ENCODE peak calls at places on chromosomes 13 and 19, in four cellular contexts. One of them, this sample, is unnamed.
A peak's percentile ranks its signal among the peaks of the same experiment; 100 is the strongest.

GRCh38 chr13:24217601-24218281 is 57.2 kb downstream of the SPATA13 start:
- DNase-seq in PC-3: peak; percentile 59
- DNase-seq in neural progenitor cell: no peak
- DNase-seq in GM23248: peak; percentile 28
- DNase-seq in this sample: peak; percentile 46

GRCh38 chr13:21326155-21327030 is 132.7 kb downstream of the ZDHHC20 start:
- DNase-seq in PC-3: no peak
- DNase-seq in neural progenitor cell: peak; percentile 88
- DNase-seq in GM23248: peak; percentile 88
- DNase-seq in this sample: peak; percentile 52

GRCh38 chr19:27794444-27795042 is 1418.4 kb downstream of the UQCRFS1 start:
- DNase-seq in PC-3: peak; percentile 6
- DNase-seq in neural progenitor cell: peak; percentile 67
- DNase-seq in GM23248: peak; percentile 79
- DNase-seq in this sample: peak; percentile 81

GRCh38 chr19:16608290-16608704 is 19.7 kb downstream of the MED26 start:
- DNase-seq in PC-3: peak; percentile 61
- DNase-seq in neural progenitor cell: no peak
- DNase-seq in GM23248: peak; percentile 94
- DNase-seq in this sample: no peak

GRCh38 chr13:110326263-110326904 is 19.3 kb downstream of the COL4A2 start:
- DNase-seq in PC-3: no peak
- DNase-seq in neural progenitor cell: no peak
- DNase-seq in GM23248: peak; percentile 38
- DNase-seq in this sample: no peak

GRCh38 chr13:20711301-20712044 is 8.0 kb downstream of the IL17D start:
- DNase-seq in PC-3: no peak
- DNase-seq in neural progenitor cell: peak; percentile 80
- DNase-seq in GM23248: peak; percentile 53
- DNase-seq in this sample: peak; percentile 88

GRCh38 chr13:99626461-99627082 is 125.3 kb downstream of the TM9SF2 start:
- DNase-seq in PC-3: peak; percentile 68
- DNase-seq in neural progenitor cell: peak; percentile 18
- DNase-seq in GM23248: peak; percentile 87
- DNase-seq in this sample: no peak

GRCh38 chr13:109699628-109700071 is 86.7 kb downstream of the IRS2 start:
- DNase-seq in PC-3: no peak
- DNase-seq in neural progenitor cell: peak; percentile 22
- DNase-seq in GM23248: peak; percentile 3
- DNase-seq in this sample: peak; percentile 56

GRCh38 chr13:47611664-47612288 is 389.3 kb downstream of the SUCLA2 start:
- DNase-seq in PC-3: peak; percentile 58
- DNase-seq in neural progenitor cell: no peak
- DNase-seq in GM23248: peak; percentile 22
- DNase-seq in this sample: no peak

GRCh38 chr13:70893832-70894231 is 785.6 kb upstream of the KLHL1 start:
- DNase-seq in PC-3: no peak
- DNase-seq in neural progenitor cell: peak; percentile 27
- DNase-seq in GM23248: no peak
- DNase-seq in this sample: no peak

GRCh38 chr19:12331211-12331941 is 2.1 kb downstream of the ZNF563 start:
- DNase-seq in PC-3: no peak
- DNase-seq in neural progenitor cell: peak; percentile 13
- DNase-seq in GM23248: no peak
- DNase-seq in this sample: no peak

GRCh38 chr13:48334534-48335127 is 31.1 kb downstream of the RB1 start:
- DNase-seq in PC-3: peak; percentile 49
- DNase-seq in neural progenitor cell: peak; percentile 31
- DNase-seq in GM23248: peak; percentile 59
- DNase-seq in this sample: peak; percentile 42

GRCh38 chr19:45323671-45324081 is 1.0 kb upstream of the CKM start:
- DNase-seq in PC-3: no peak
- DNase-seq in neural progenitor cell: peak; percentile 56
- DNase-seq in GM23248: peak; percentile 33
- DNase-seq in this sample: peak; percentile 57

GRCh38 chr19:6343462-6343861 is 10.1 kb upstream of the ACER1 start:
- DNase-seq in PC-3: no peak
- DNase-seq in neural progenitor cell: no peak
- DNase-seq in GM23248: no peak
- DNase-seq in this sample: no peak

DNA sequence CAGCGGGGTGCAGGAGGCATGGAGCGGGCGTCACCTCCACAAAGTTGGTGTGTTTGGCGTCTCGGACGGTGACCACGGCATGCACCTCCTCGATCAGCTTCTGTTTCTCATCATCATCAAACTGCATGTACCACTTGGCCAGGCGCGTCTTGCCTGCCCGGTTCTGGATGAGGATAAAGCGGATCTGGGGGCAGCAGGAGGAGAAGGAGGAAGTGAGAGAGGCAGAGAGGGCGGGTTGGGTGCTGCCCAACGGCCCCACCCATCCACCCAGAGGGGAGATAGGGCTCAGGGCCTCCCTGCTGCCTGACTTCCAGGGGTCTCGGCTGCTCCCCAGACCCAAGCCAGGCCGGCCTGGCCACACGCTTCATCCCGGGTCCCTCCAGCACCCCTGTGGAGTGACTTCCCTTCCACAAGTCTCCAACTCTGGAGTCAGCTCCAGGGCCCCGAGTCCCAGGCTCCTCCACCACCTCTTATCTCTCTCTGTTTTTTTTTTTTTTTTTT is 4.6 kb downstream of the AP2S1 start:
- DNase-seq in PC-3: no peak
- DNase-seq in neural progenitor cell: no peak
- DNase-seq in GM23248: no peak
- DNase-seq in this sample: no peak
- H3K9ac ChIP-seq in PC-3: no peak overlapping the region
- H3K9ac ChIP-seq in neural progenitor cell: no peak overlapping the region
- H3K9ac ChIP-seq in GM23248: peak overlapping the region; percentile 4
- H3K9ac ChIP-seq in this sample: no peak overlapping the region

GRCh38 chr19:4867534-4868285 is at the start of gene PLIN3:
- DNase-seq in PC-3: peak; percentile 95
- DNase-seq in neural progenitor cell: peak; percentile 95
- DNase-seq in GM23248: peak; percentile 96
- DNase-seq in this sample: peak; percentile 95
- H3K9ac ChIP-seq in PC-3: peak within 1 kb of the TSS; percentile 80
- H3K9ac ChIP-seq in neural progenitor cell: peak within 1 kb of the TSS; percentile 69
- H3K9ac ChIP-seq in GM23248: peak within 1 kb of the TSS; percentile 94
- H3K9ac ChIP-seq in this sample: peak within 1 kb of the TSS; percentile 88

GRCh38 chr19:49638360-49638759 is 1.6 kb downstream of the RRAS start:
- DNase-seq in PC-3: no peak
- DNase-seq in neural progenitor cell: peak; percentile 69
- DNase-seq in GM23248: peak; percentile 79
- DNase-seq in this sample: peak; percentile 56
- H3K9ac ChIP-seq in PC-3: peak overlapping the region; percentile 29
- H3K9ac ChIP-seq in neural progenitor cell: no peak overlapping the region
- H3K9ac ChIP-seq in GM23248: peak overlapping the region; percentile 95
- H3K9ac ChIP-seq in this sample: peak overlapping the region; percentile 20

GRCh38 chr19:19508217-19508616 is 7.1 kb downstream of the TSSK6 start:
- DNase-seq in PC-3: no peak
- DNase-seq in neural progenitor cell: no peak
- DNase-seq in GM23248: no peak
- DNase-seq in this sample: no peak

GRCh38 chr19:19506592-19506991 is 8.8 kb downstream of the TSSK6 start:
- DNase-seq in PC-3: no peak
- DNase-seq in neural progenitor cell: no peak
- DNase-seq in GM23248: no peak
- DNase-seq in this sample: no peak

GRCh38 chr19:19504754-19505668 is 10.3 kb downstream of the TSSK6 start:
- DNase-seq in PC-3: no peak
- DNase-seq in neural progenitor cell: no peak
- DNase-seq in GM23248: no peak
- DNase-seq in this sample: no peak

GRCh38 chr19:19507354-19507753 is 8.0 kb downstream of the TSSK6 start:
- DNase-seq in PC-3: no peak
- DNase-seq in neural progenitor cell: no peak
- DNase-seq in GM23248: no peak
- DNase-seq in this sample: no peak

GRCh38 chr19:19505669-19506326 is 9.6 kb downstream of the TSSK6 start:
- DNase-seq in PC-3: no peak
- DNase-seq in neural progenitor cell: no peak
- DNase-seq in GM23248: no peak
- DNase-seq in this sample: no peak
- H3K9ac ChIP-seq in PC-3: no peak overlapping the region
- H3K9ac ChIP-seq in neural progenitor cell: no peak overlapping the region
- H3K9ac ChIP-seq in GM23248: no peak overlapping the region
- H3K9ac ChIP-seq in this sample: no peak overlapping the region

DNA sequence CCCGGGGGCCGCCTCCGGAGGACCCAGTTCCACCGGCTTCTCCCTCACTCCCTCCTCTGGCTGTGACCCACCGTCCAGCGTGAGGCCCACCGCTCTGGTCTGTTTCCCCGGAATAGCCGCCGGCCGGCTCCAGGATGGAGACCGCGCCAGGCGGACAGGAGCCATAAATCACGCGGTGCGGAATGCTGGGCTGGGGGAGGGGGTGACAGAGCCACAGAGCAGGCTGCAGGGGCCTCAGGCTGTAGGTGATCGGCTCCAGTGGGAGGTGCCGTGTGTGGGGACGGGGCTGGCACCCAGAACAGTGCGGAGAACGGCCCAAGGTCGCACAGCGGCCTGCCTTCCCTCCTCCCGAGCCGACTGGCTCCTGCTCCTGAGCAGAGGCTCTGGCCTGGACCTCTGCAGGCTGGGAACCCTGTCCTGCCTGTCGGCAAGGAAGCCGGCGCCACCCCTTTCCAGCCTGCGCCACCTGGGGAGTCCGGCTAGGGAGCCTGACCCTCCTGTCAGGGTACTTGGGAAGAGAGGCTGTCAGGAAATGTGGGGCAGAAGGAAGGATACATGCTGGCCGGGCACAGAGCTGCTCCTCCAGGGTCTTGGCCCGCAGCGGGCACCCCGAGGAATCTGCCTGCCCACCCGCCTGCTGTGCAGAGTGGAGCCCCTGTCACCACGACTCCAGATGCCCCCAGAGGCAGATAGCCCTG is 8.3 kb downstream of the PIAS4 start:
- DNase-seq in PC-3: no peak
- DNase-seq in neural progenitor cell: no peak
- DNase-seq in GM23248: no peak
- DNase-seq in this sample: no peak
- H3K9ac ChIP-seq in PC-3: no peak overlapping the region
- H3K9ac ChIP-seq in neural progenitor cell: no peak overlapping the region
- H3K9ac ChIP-seq in GM23248: no peak overlapping the region
- H3K9ac ChIP-seq in this sample: no peak overlapping the region

This sample was measured in mesendoderm.